ENCODE peak calls at places on chromosomes 16 and 17, in six cellular contexts. One of them, this sample, is unnamed.

GRCh38 chr17:56599093-56599492 is 5.6 kb downstream of the NOG start:
- DNase-seq in IMR-90: no peak
- DNase-seq in H1: no peak
- DNase-seq in mesenchymal stem cell: no peak
- DNase-seq in neuronal stem cell: no peak
- DNase-seq in trophoblast cell: no peak
- DNase-seq in this sample: no peak

GRCh38 chr17:73412914-73413313 is 101.1 kb upstream of the CDC42EP4 start:
- DNase-seq in IMR-90: no peak
- DNase-seq in H1: no peak
- DNase-seq in mesenchymal stem cell: no peak
- DNase-seq in neuronal stem cell: no peak
- DNase-seq in trophoblast cell: no peak
- DNase-seq in this sample: no peak

GRCh38 chr17:1485748-1486376 is 6.6 kb downstream of the MYO1C start:
- DNase-seq in IMR-90: peak
- DNase-seq in H1: peak
- DNase-seq in mesenchymal stem cell: peak
- DNase-seq in neuronal stem cell: no peak
- DNase-seq in trophoblast cell: peak
- DNase-seq in this sample: peak

GRCh38 chr17:39903158-39903884 is 15.1 kb downstream of the GSDMB start:
- DNase-seq in IMR-90: no peak
- DNase-seq in H1: no peak
- DNase-seq in mesenchymal stem cell: peak
- DNase-seq in neuronal stem cell: no peak
- DNase-seq in trophoblast cell: no peak
- DNase-seq in this sample: no peak

GRCh38 chr16:10561001-10561400 is 19.4 kb downstream of the EMP2 start:
- DNase-seq in IMR-90: no peak
- DNase-seq in H1: no peak
- DNase-seq in mesenchymal stem cell: no peak
- DNase-seq in neuronal stem cell: no peak
- DNase-seq in trophoblast cell: no peak
- DNase-seq in this sample: no peak

GRCh38 chr16:180101-180920 is at the start of gene HBQ1:
- DNase-seq in IMR-90: no peak
- DNase-seq in H1: peak
- DNase-seq in mesenchymal stem cell: peak
- DNase-seq in neuronal stem cell: peak
- DNase-seq in trophoblast cell: peak
- DNase-seq in this sample: peak

GRCh38 chr17:77881545-77881944 is 77.0 kb upstream of the TNRC6C start:
- DNase-seq in IMR-90: peak
- DNase-seq in H1: no peak
- DNase-seq in mesenchymal stem cell: peak
- DNase-seq in neuronal stem cell: no peak
- DNase-seq in trophoblast cell: peak
- DNase-seq in this sample: no peak

GRCh38 chr17:226108-226772 is 44.8 kb upstream of the DOC2B start:
- DNase-seq in IMR-90: no peak
- DNase-seq in H1: no peak
- DNase-seq in mesenchymal stem cell: no peak
- DNase-seq in neuronal stem cell: no peak
- DNase-seq in trophoblast cell: no peak
- DNase-seq in this sample: no peak

GRCh38 chr17:8922451-8922850 is 43.1 kb downstream of the PIK3R5 start:
- DNase-seq in IMR-90: peak
- DNase-seq in H1: no peak
- DNase-seq in mesenchymal stem cell: peak
- DNase-seq in neuronal stem cell: no peak
- DNase-seq in trophoblast cell: peak
- DNase-seq in this sample: no peak

GRCh38 chr17:78041401-78042179 is 83.1 kb downstream of the TNRC6C start:
- DNase-seq in IMR-90: no peak
- DNase-seq in H1: no peak
- DNase-seq in mesenchymal stem cell: peak
- DNase-seq in neuronal stem cell: no peak
- DNase-seq in trophoblast cell: no peak
- DNase-seq in this sample: no peak

GRCh38 chr16:21159281-21159951 is 942 bp downstream of the LDAF1 start:
- DNase-seq in IMR-90: no peak
- DNase-seq in H1: peak
- DNase-seq in mesenchymal stem cell: peak
- DNase-seq in neuronal stem cell: peak
- DNase-seq in trophoblast cell: peak
- DNase-seq in this sample: peak

GRCh38 chr16:30961384-30961783 is 3.8 kb downstream of the SETD1A start:
- DNase-seq in IMR-90: no peak
- DNase-seq in H1: no peak
- DNase-seq in mesenchymal stem cell: no peak
- DNase-seq in neuronal stem cell: no peak
- DNase-seq in trophoblast cell: no peak
- DNase-seq in this sample: no peak

GRCh38 chr17:57874434-57875108 is 24.7 kb upstream of the MRPS23 start:
- DNase-seq in IMR-90: peak
- DNase-seq in H1: peak
- DNase-seq in mesenchymal stem cell: peak
- DNase-seq in neuronal stem cell: peak
- DNase-seq in trophoblast cell: no peak
- DNase-seq in this sample: peak

GRCh38 chr16:88200896-88201185 is 181.9 kb upstream of the ZNF469 start:
- DNase-seq in IMR-90: no peak
- DNase-seq in H1: no peak
- DNase-seq in mesenchymal stem cell: no peak
- DNase-seq in neuronal stem cell: no peak
- DNase-seq in trophoblast cell: no peak
- DNase-seq in this sample: no peak

GRCh38 chr17:62648247-62648953 is 20.9 kb downstream of the MRC2 start:
- DNase-seq in IMR-90: peak
- DNase-seq in H1: no peak
- DNase-seq in mesenchymal stem cell: no peak
- DNase-seq in neuronal stem cell: no peak
- DNase-seq in trophoblast cell: no peak
- DNase-seq in this sample: no peak

GRCh38 chr17:62653831-62654829 is 26.7 kb downstream of the MRC2 start:
- DNase-seq in IMR-90: peak
- DNase-seq in H1: no peak
- DNase-seq in mesenchymal stem cell: peak
- DNase-seq in neuronal stem cell: peak
- DNase-seq in trophoblast cell: peak
- DNase-seq in this sample: no peak

GRCh38 chr17:72381597-72382397 is 261.0 kb downstream of the SOX9 start:
- DNase-seq in IMR-90: no peak
- DNase-seq in H1: peak
- DNase-seq in mesenchymal stem cell: no peak
- DNase-seq in neuronal stem cell: no peak
- DNase-seq in trophoblast cell: no peak
- DNase-seq in this sample: peak

GRCh38 chr17:44830359-44831269 is 527 bp upstream of the GJC1 start:
- DNase-seq in IMR-90: no peak
- DNase-seq in H1: peak
- DNase-seq in mesenchymal stem cell: peak
- DNase-seq in neuronal stem cell: no peak
- DNase-seq in trophoblast cell: peak
- DNase-seq in this sample: peak

GRCh38 chr17:44826123-44826790 is 3.8 kb downstream of the GJC1 start:
- DNase-seq in IMR-90: no peak
- DNase-seq in H1: no peak
- DNase-seq in mesenchymal stem cell: no peak
- DNase-seq in neuronal stem cell: no peak
- DNase-seq in trophoblast cell: peak
- DNase-seq in this sample: no peak

GRCh38 chr17:44829558-44830358 is at the start of gene GJC1:
- DNase-seq in IMR-90: no peak
- DNase-seq in H1: peak
- DNase-seq in mesenchymal stem cell: peak
- DNase-seq in neuronal stem cell: peak
- DNase-seq in trophoblast cell: peak
- DNase-seq in this sample: peak

GRCh38 chr17:44828919-44829557 is 1.0 kb downstream of the GJC1 start:
- DNase-seq in IMR-90: no peak
- DNase-seq in H1: no peak
- DNase-seq in mesenchymal stem cell: peak
- DNase-seq in neuronal stem cell: no peak
- DNase-seq in trophoblast cell: peak
- DNase-seq in this sample: no peak

DNA sequence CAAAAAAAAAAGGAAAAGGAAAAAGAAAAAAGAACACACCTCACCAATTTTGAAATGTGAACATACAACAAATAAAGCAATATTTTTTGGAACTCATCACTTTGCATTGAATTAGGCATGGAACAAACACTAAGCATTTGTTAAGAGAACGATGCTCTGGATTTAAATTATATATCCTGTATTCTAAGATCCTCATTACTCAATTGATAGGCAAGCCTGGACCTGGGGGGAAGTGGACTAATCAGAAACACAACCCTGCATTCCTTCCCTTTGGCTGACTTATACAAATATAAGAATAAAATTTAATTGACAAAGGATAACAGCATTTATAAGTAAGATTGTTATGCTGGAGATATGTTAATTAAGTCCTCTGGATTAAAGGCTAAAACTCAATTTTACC is 2.2 kb downstream of the GJC1 start:
- DNase-seq in IMR-90: no peak
- DNase-seq in H1: no peak
- DNase-seq in mesenchymal stem cell: no peak
- DNase-seq in neuronal stem cell: no peak
- DNase-seq in trophoblast cell: no peak
- DNase-seq in this sample: no peak
- H3K27ac ChIP-seq in IMR-90: no peak
- H3K27ac ChIP-seq in H1: no peak
- H3K27ac ChIP-seq in mesenchymal stem cell: no peak
- H3K27ac ChIP-seq in neuronal stem cell: no peak
- H3K27ac ChIP-seq in trophoblast cell: no peak
- H3K27ac ChIP-seq in this sample: no peak

GRCh38 chr16:14300631-14301149 is 229.6 kb downstream of the MRTFB start:
- DNase-seq in IMR-90: peak
- DNase-seq in H1: no peak
- DNase-seq in mesenchymal stem cell: peak
- DNase-seq in neuronal stem cell: no peak
- DNase-seq in trophoblast cell: peak
- DNase-seq in this sample: peak
- H4K91ac ChIP-seq in IMR-90: no peak
- H4K91ac ChIP-seq in H1: no peak
- H4K91ac ChIP-seq in mesenchymal stem cell: no peak
- H4K91ac ChIP-seq in neuronal stem cell: no peak
- H4K91ac ChIP-seq in trophoblast cell: no peak
- H4K91ac ChIP-seq in this sample: no peak

DNA sequence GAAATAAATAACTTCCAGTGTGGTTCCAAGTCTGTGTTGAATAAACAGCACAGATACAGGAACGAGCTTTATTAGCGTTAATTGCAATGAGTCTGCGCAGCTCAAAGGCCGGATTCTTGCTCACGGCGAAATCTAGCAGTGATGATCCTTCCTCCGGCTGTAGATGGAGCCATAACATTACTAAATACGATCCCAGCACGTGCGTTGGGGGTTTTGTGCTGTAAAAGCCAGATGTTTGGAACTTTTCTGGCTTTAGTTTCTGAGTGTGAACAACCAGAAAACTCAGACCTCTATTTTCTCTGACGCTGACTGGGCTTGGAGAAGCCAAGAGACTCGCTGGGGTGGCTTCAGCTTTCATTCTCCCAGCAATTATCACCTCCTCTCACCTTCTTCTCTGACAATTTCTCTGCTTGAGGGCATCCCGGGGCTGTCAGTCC is 47.0 kb upstream of the AKTIP start:
- DNase-seq in IMR-90: peak
- DNase-seq in H1: peak
- DNase-seq in mesenchymal stem cell: peak
- DNase-seq in neuronal stem cell: peak
- DNase-seq in trophoblast cell: peak
- DNase-seq in this sample: peak
- H3K27ac ChIP-seq in IMR-90: no peak
- H3K27ac ChIP-seq in H1: no peak
- H3K27ac ChIP-seq in mesenchymal stem cell: no peak
- H3K27ac ChIP-seq in neuronal stem cell: no peak
- H3K27ac ChIP-seq in trophoblast cell: no peak
- H3K27ac ChIP-seq in this sample: no peak

DNA sequence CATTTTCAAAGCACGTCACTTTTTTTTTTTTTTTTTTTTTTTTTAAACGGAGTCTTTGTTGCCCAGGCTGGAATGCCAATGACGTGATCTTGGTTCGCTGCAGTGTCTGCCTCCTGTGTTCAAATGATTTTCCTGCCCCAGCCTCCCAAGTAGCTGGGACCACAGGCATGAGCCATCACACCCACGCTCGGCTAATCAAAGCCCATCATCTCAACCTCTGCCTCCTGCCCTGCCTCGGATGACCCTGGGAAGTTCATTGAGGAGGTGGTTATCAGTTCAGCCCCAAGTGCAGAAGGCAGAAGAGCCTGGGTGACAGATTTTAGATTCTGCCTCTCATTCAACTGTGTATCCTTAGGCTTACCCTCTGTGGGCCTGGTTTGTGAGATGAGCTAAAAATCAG is 484.9 kb upstream of the EEF2KMT start:
- DNase-seq in IMR-90: no peak
- DNase-seq in H1: no peak
- DNase-seq in mesenchymal stem cell: no peak
- DNase-seq in neuronal stem cell: no peak
- DNase-seq in trophoblast cell: no peak
- DNase-seq in this sample: no peak
- H4K91ac ChIP-seq in IMR-90: no peak
- H4K91ac ChIP-seq in H1: no peak
- H4K91ac ChIP-seq in mesenchymal stem cell: no peak
- H4K91ac ChIP-seq in neuronal stem cell: no peak
- H4K91ac ChIP-seq in trophoblast cell: no peak
- H4K91ac ChIP-seq in this sample: no peak

GRCh38 chr17:48549909-48550308 is 5.0 kb upstream of the HOXB2 start:
- DNase-seq in IMR-90: peak
- DNase-seq in H1: no peak
- DNase-seq in mesenchymal stem cell: peak
- DNase-seq in neuronal stem cell: no peak
- DNase-seq in trophoblast cell: no peak
- DNase-seq in this sample: no peak

GRCh38 chr17:48546924-48547838 is 2.3 kb upstream of the HOXB2 start:
- DNase-seq in IMR-90: peak
- DNase-seq in H1: no peak
- DNase-seq in mesenchymal stem cell: peak
- DNase-seq in neuronal stem cell: no peak
- DNase-seq in trophoblast cell: no peak
- DNase-seq in this sample: no peak

GRCh38 chr17:48550313-48551205 is 5.7 kb upstream of the HOXB2 start:
- DNase-seq in IMR-90: peak
- DNase-seq in H1: no peak
- DNase-seq in mesenchymal stem cell: peak
- DNase-seq in neuronal stem cell: no peak
- DNase-seq in trophoblast cell: no peak
- DNase-seq in this sample: peak

GRCh38 chr17:48547839-48548686 is 3.2 kb upstream of the HOXB2 start:
- DNase-seq in IMR-90: peak
- DNase-seq in H1: no peak
- DNase-seq in mesenchymal stem cell: peak
- DNase-seq in neuronal stem cell: no peak
- DNase-seq in trophoblast cell: no peak
- DNase-seq in this sample: no peak

GRCh38 chr17:48548687-48549621 is 4.0 kb upstream of the HOXB2 start:
- DNase-seq in IMR-90: peak
- DNase-seq in H1: no peak
- DNase-seq in mesenchymal stem cell: peak
- DNase-seq in neuronal stem cell: no peak
- DNase-seq in trophoblast cell: no peak
- DNase-seq in this sample: no peak
- H3K27ac ChIP-seq in IMR-90: peak
- H3K27ac ChIP-seq in H1: no peak
- H3K27ac ChIP-seq in mesenchymal stem cell: peak
- H3K27ac ChIP-seq in neuronal stem cell: no peak
- H3K27ac ChIP-seq in trophoblast cell: no peak
- H3K27ac ChIP-seq in this sample: no peak